ENCODE peak calls at places on chromosomes 16 and 17, in eight cellular contexts. A is esophagus squamous epithelium; E is small intestine; O is adrenal gland; F is heart right ventricle; X is cardiac muscle cell; T is left ventricle myocardium inferior; V is CD4-positive, alpha-beta memory T cell. D is an unnamed sample.
A peak's percentile ranks its signal among the peaks of the same experiment; 100 is the strongest.

GRCh38 chr16:23595951-23596720 is at the start of gene NDUFAB1:
- DNase-seq in X (peak; percentile 95), A (peak; percentile 23), T (peak; percentile 91), E (peak; percentile 89), V (peak; percentile 88), F (peak; percentile 93), O (peak; percentile 88), D (peak; percentile 94)

GRCh38 chr16:47162670-47163420 is 19.1 kb upstream of the NETO2 start:
- DNase-seq in A (no peak), O (no peak), X (no peak), V (no peak), T (no peak), F (no peak), E (no peak), D (no peak)

GRCh38 chr17:1989135-1989534 is 36.0 kb downstream of the RTN4RL1 start:
- DNase-seq in X (no peak), E (no peak), O (peak; percentile 80), F (no peak), V (no peak), T (no peak), A (no peak), D (no peak)

GRCh38 chr17:21375757-21376584 is at the start of gene KCNJ12:
- DNase-seq in V (no peak), O (no peak), E (no peak), F (peak; percentile 58), T (peak; percentile 52), X (peak; percentile 76), A (no peak), D (no peak)

GRCh38 chr16:88376835-88377726 is 5.7 kb upstream of the ZNF469 start:
- DNase-seq in T (peak; percentile 10), F (no peak), V (no peak), O (no peak), X (no peak), A (no peak), E (no peak), D (peak; percentile 3)

GRCh38 chr17:57522436-57523005 is 222.6 kb downstream of the CCDC182 start:
- DNase-seq in T (no peak), O (no peak), F (no peak), V (no peak), X (peak; percentile 37), A (no peak), E (no peak), D (no peak)

GRCh38 chr16:47229651-47230050 is 85.9 kb upstream of the NETO2 start:
- DNase-seq in E (no peak), A (no peak), F (no peak), V (no peak), O (no peak), T (no peak), X (no peak), D (no peak)

GRCh38 chr17:17721140-17721668 is 39.9 kb downstream of the RAI1 start:
- DNase-seq in V (no peak), T (no peak), A (no peak), O (no peak), E (no peak), X (no peak), F (no peak), D (no peak)

GRCh38 chr17:21370430-21370829 is 5.7 kb upstream of the KCNJ12 start:
- DNase-seq in O (no peak), T (peak; percentile 79), F (peak; percentile 76), X (peak; percentile 94), E (no peak), A (no peak), V (no peak), D (no peak)

GRCh38 chr16:73011926-73012325 is 36.0 kb downstream of the ZFHX3 start:
- DNase-seq in T (no peak), F (no peak), V (no peak), A (no peak), O (no peak), E (no peak), X (no peak), D (no peak)

GRCh38 chr17:82458885-82459424 is 414 bp downstream of the NARF start:
- DNase-seq in F (peak; percentile 35), O (no peak), X (peak; percentile 25), V (peak; percentile 33), E (peak; percentile 19), A (no peak), T (no peak), D (no peak)

GRCh38 chr17:29124135-29124930 is 55.9 kb downstream of the MYO18A start:
- DNase-seq in F (no peak), T (no peak), A (no peak), O (peak; percentile 61), V (peak; percentile 52), E (peak; percentile 76), X (peak; percentile 74), D (no peak)

GRCh38 chr16:3029499-3030127 is 5.8 kb downstream of the THOC6 start:
- DNase-seq in E (no peak), A (no peak), O (no peak), F (no peak), X (no peak), V (peak; percentile 43), T (no peak), D (no peak)

GRCh38 chr17:65936013-65936412 is 255.9 kb downstream of the CEP112 start:
- DNase-seq in E (no peak), X (no peak), T (no peak), F (no peak), A (no peak), O (no peak), V (no peak), D (no peak)

GRCh38 chr16:13036600-13036999 is 135.2 kb downstream of the SHISA9 start:
- DNase-seq in O (peak; percentile 21), V (no peak), T (peak; percentile 19), F (peak; percentile 23), A (no peak), X (peak; percentile 91), E (no peak), D (no peak)

GRCh38 chr16:31129568-31130335 is 5.8 kb downstream of the PRSS8 start:
- DNase-seq in V (no peak), T (peak; percentile 58), X (no peak), A (no peak), O (peak; percentile 46), F (peak; percentile 52), E (peak; percentile 46), D (peak; percentile 76)

GRCh38 chr17:66716236-66717026 is 118.5 kb upstream of the CACNG5 start:
- DNase-seq in T (no peak), X (no peak), V (no peak), E (no peak), O (no peak), F (no peak), A (no peak), D (no peak)

GRCh38 chr17:792277-792676 is 10.1 kb downstream of the MRM3 start:
- DNase-seq in F (no peak), A (no peak), E (no peak), O (no peak), T (no peak), V (no peak), X (no peak), D (peak; percentile 12)

GRCh38 chr16:24001706-24002105 is 165.9 kb downstream of the PRKCB start:
- DNase-seq in X (peak; percentile 5), F (no peak), O (no peak), E (no peak), A (no peak), V (no peak), T (no peak), D (no peak)

GRCh38 chr17:32481193-32481592 is 5.6 kb upstream of the CDK5R1 start:
- DNase-seq in V (no peak), X (no peak), O (no peak), F (no peak), T (no peak), A (no peak), E (no peak), D (no peak)

GRCh38 chr17:82283208-82283749 is 9.8 kb upstream of the CSNK1D start:
- DNase-seq in V (no peak), T (no peak), F (no peak), X (peak; percentile 30), A (no peak), O (no peak), E (no peak), D (no peak)

GRCh38 chr17:44221072-44221861 is 1.8 kb upstream of the UBTF start:
- DNase-seq in E (peak; percentile 80), T (peak; percentile 85), F (peak; percentile 84), X (peak; percentile 92), A (no peak), V (peak; percentile 70), O (peak; percentile 86), D (peak; percentile 67)
- H3K27ac ChIP-seq in E (peak overlapping the region; percentile 98), T (peak overlapping the region; percentile 100), F (peak overlapping the region; percentile 98), X (peak overlapping the region; percentile 98), A (peak overlapping the region; percentile 100), V (peak overlapping the region; percentile 49), O (peak overlapping the region; percentile 100), D (peak overlapping the region; percentile 98)

GRCh38 chr17:6768447-6768846 is 7.6 kb upstream of the FBXO39 start:
- DNase-seq in V (no peak), X (no peak), O (no peak), F (no peak), A (no peak), T (no peak), E (no peak), D (no peak)
- H3K9me3 ChIP-seq in V (no peaks in the 10 kb centered on the region), X (no peaks in the 10 kb centered on the region), O (peaks cover 7% of the 10 kb centered on the region), F (no peaks in the 10 kb centered on the region), A (peaks cover 13% of the 10 kb centered on the region), T (peaks cover 75% of the 10 kb centered on the region), E (no peaks in the 10 kb centered on the region), D (peaks cover 12% of the 10 kb centered on the region)

GRCh38 chr17:35541434-35541833 is 4.0 kb upstream of the SLFN12L start:
- DNase-seq in T (no peak), A (no peak), E (peak; percentile 27), F (no peak), V (no peak), O (no peak), X (no peak), D (no peak)

GRCh38 chr17:35539659-35540026 is 2.2 kb upstream of the SLFN12L start:
- DNase-seq in T (no peak), A (no peak), V (no peak), E (no peak), X (no peak), F (no peak), O (no peak), D (no peak)

GRCh38 chr17:35543856-35544255 is 6.4 kb upstream of the SLFN12L start:
- DNase-seq in O (no peak), F (no peak), E (no peak), X (no peak), V (no peak), A (no peak), T (no peak), D (no peak)

GRCh38 chr17:35542990-35543389 is 5.5 kb upstream of the SLFN12L start:
- DNase-seq in O (no peak), V (no peak), T (no peak), A (no peak), F (no peak), X (no peak), E (no peak), D (no peak)

GRCh38 chr17:35540589-35541404 is 3.3 kb upstream of the SLFN12L start:
- DNase-seq in V (peak; percentile 54), E (peak; percentile 71), F (no peak), T (peak; percentile 31), A (peak; percentile 16), O (peak; percentile 43), X (no peak), D (peak; percentile 25)
- H3K4me3 ChIP-seq in V (peak overlapping the region; percentile 79), E (peak overlapping the region; percentile 8), F (peak overlapping the region; percentile 18), T (peak overlapping the region; percentile 55), A (peak overlapping the region; percentile 36), O (no peak overlapping the region), X (no peak overlapping the region), D (peak overlapping the region; percentile 56)

GRCh38 chr16:84561291-84561690 is 56.6 kb downstream of the COTL1 start:
- DNase-seq in V (no peak), X (no peak), E (no peak), A (no peak), T (no peak), F (no peak), O (no peak), D (no peak)
- H3K27ac ChIP-seq in V (no peak overlapping the region), X (no peak overlapping the region), E (no peak overlapping the region), A (no peak overlapping the region), T (no peak overlapping the region), F (no peak overlapping the region), O (no peak overlapping the region), D (no peak overlapping the region)

GRCh38 chr17:11300201-11300600 is 59.2 kb downstream of the SHISA6 start:
- DNase-seq in A (no peak), X (no peak), T (no peak), O (no peak), F (no peak), V (no peak), E (no peak), D (no peak)
- H3K9me3 ChIP-seq in A (no peaks in the 10 kb centered on the region), X (no peaks in the 10 kb centered on the region), T (no peaks in the 10 kb centered on the region), O (no peaks in the 10 kb centered on the region), F (no peaks in the 10 kb centered on the region), V (no peaks in the 10 kb centered on the region), E (no peaks in the 10 kb centered on the region), D (no peaks in the 10 kb centered on the region)